ENCODE peak calls at places on chromosomes 3 and 15, in four cellular contexts. B, V, D and N are unnamed samples.

GRCh38 chr15:68608206-68608843 is 29.5 kb downstream of the CORO2B start:
- ATAC-seq in D (peak), B (no peak), V (no peak), N (no peak)

GRCh38 chr15:98043160-98044059 is 82.9 kb downstream of the ARRDC4 start:
- ATAC-seq in D (no peak), B (no peak), V (no peak), N (no peak)

GRCh38 chr3:187062526-187063177 is 76.6 kb downstream of the RPL39L start:
- ATAC-seq in B (no peak), D (no peak), V (no peak), N (no peak)

GRCh38 chr3:187986514-187986934 is 167.4 kb upstream of the LPP start:
- ATAC-seq in B (peak), V (peak), D (no peak), N (peak)

GRCh38 chr3:38114875-38115644 is 21.9 kb downstream of the ACAA1 start:
- ATAC-seq in B (no peak), D (no peak), V (no peak), N (peak)

GRCh38 chr3:149843502-149843901 is 30.5 kb downstream of the RNF13 start:
- ATAC-seq in B (no peak), D (no peak), V (no peak), N (no peak)

GRCh38 chr15:98796685-98797084 is 148.3 kb downstream of the IGF1R start:
- ATAC-seq in V (no peak), D (no peak), B (no peak), N (no peak)

GRCh38 chr3:133277813-133278212 is 122.0 kb upstream of the BFSP2 start:
- ATAC-seq in V (no peak), D (no peak), B (no peak), N (no peak)

GRCh38 chr3:46361408-46362283 is 7.7 kb downstream of the CCR2 start:
- ATAC-seq in D (no peak), V (peak), B (peak), N (peak)

GRCh38 chr15:64634576-64635485 is 140.6 kb downstream of the RBPMS2 start:
- ATAC-seq in D (no peak), V (peak), B (peak), N (peak)